ENCODE peak calls at places on chromosomes 5 and 9, in five cellular contexts. W, R, J, B and K are unnamed samples. For H3K27me3, the result is how much of the 10 kb centered on the place peaks cover.

GRCh38 chr5:93164690-93165089 is 416.3 kb downstream of the NR2F1-AS1 start:
- DNase-seq in W (peak), R (peak), B (no peak), J (no peak), K (no peak)

GRCh38 chr5:21195145-21195544 is 1207.1 kb upstream of the CDH18 start:
- DNase-seq in W (no peak), J (no peak), B (no peak), R (no peak), K (no peak)

GRCh38 chr5:137997726-137998213 is 35.1 kb downstream of the FAM13B start:
- DNase-seq in R (peak), W (peak), B (no peak), J (no peak), K (no peak)

GRCh38 chr9:95822583-95823431 is 52.7 kb upstream of the ERCC6L2 start:
- DNase-seq in W (peak), B (no peak), R (peak), J (peak), K (no peak)

GRCh38 chr5:173750538-173751265 is 134.3 kb upstream of the BOD1 start:
- DNase-seq in B (no peak), W (no peak), R (no peak), J (no peak), K (no peak)

GRCh38 chr9:69174645-69175487 is 789 bp downstream of the TJP2 start:
- DNase-seq in B (no peak), R (peak), W (peak), J (peak), K (peak)

GRCh38 chr9:87950765-87951488 is 23.4 kb downstream of the CDK20 start:
- DNase-seq in W (peak), B (peak), J (peak), R (peak), K (no peak)

GRCh38 chr5:71778678-71779276 is 59.7 kb downstream of the CARTPT start:
- DNase-seq in B (peak), R (peak), W (peak), J (no peak), K (no peak)

GRCh38 chr5:53170748-53171349 is 61.3 kb upstream of the MOCS2 start:
- DNase-seq in B (peak), R (peak), J (peak), W (peak), K (no peak)

GRCh38 chr5:142295084-142295758 is 29.6 kb downstream of the SPRY4 start:
- DNase-seq in W (peak), B (no peak), R (peak), J (peak), K (peak)
- H4K91ac ChIP-seq in W (peak), B (no peak), R (no peak), J (no peak), K (no peak)

GRCh38 chr9:36937346-36937745 is 96.7 kb downstream of the PAX5 start:
- DNase-seq in B (no peak), R (no peak), W (no peak), J (no peak), K (peak)
- H3K27me3 ChIP-seq in B (under half), R (under half), W (half or more), J (under half), K (under half)

GRCh38 chr5:102295534-102296228 is 403 bp downstream of the SLCO4C1 start:
- DNase-seq in R (no peak), J (no peak), W (no peak), B (no peak), K (peak)
- H4K91ac ChIP-seq in R (no peak), J (no peak), W (no peak), B (no peak), K (no peak)

DNA sequence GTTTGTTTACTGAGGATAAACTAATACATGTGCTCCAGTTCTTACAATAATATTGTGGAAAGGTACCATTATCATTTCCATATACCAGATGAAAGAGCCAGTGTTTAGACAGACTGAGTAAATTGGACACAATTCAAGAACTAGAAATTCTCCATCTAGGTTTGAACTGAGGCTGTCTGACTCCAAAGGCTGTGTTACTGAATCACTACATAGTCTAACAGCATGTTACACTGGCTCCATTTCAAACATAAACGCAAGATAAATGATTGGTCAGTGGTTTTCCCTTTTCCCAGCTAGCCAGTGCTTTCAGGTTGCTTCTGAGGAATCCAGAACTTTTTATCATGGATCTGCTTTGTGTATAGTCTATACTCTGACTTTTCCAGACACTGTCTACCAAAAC is 8.1 kb downstream of the SPDL1 start:
- DNase-seq in B (no peak), R (peak), W (peak), J (no peak), K (no peak)
- H3K27me3 ChIP-seq in B (under half), R (under half), W (under half), J (under half), K (under half)